ENCODE peak calls at places on chromosome 7, in five cellular contexts. P, C, F, Y and E are unnamed samples.

GRCh38 chr7:99729501-99730261 is 5.3 kb downstream of the CYP3A7 start:
- DNase-seq in P (peak), C (no peak), F (peak), Y (no peak), E (no peak)

GRCh38 chr7:108310351-108310750 is 145.9 kb downstream of the NRCAM start:
- DNase-seq in P (peak), C (peak), F (no peak), Y (no peak), E (no peak)

GRCh38 chr7:142626420-142627035 is 122.7 kb upstream of the PRSS1 start:
- DNase-seq in P (peak), C (no peak), F (no peak), Y (peak), E (peak)

GRCh38 chr7:6399351-6399750 is 48.4 kb downstream of the DAGLB start:
- DNase-seq in P (no peak), C (no peak), F (peak), Y (no peak), E (no peak)

GRCh38 chr7:144873316-144873845 is 37.5 kb upstream of the TPK1 start:
- DNase-seq in P (no peak), C (no peak), F (no peak), Y (no peak), E (no peak)

GRCh38 chr7:148492157-148492860 is 98.3 kb upstream of the C7orf33 start:
- DNase-seq in P (peak), C (peak), F (peak), Y (no peak), E (no peak)

GRCh38 chr7:13179775-13180448 is 492.5 kb downstream of the ARL4A start:
- DNase-seq in P (no peak), C (peak), F (no peak), Y (no peak), E (no peak)

GRCh38 chr7:99579956-99580777 is 17.9 kb upstream of the TMEM225B start:
- DNase-seq in P (no peak), C (peak), F (no peak), Y (peak), E (peak)

GRCh38 chr7:111138196-111138569 is 47.3 kb downstream of the LRRN3 start:
- DNase-seq in P (peak), C (peak), F (no peak), Y (peak), E (no peak)

GRCh38 chr7:70728873-70729552 is 402.9 kb upstream of the GALNT17 start:
- DNase-seq in P (no peak), C (no peak), F (peak), Y (no peak), E (no peak)

GRCh38 chr7:90769036-90769435 is 172.9 kb downstream of the CDK14 start:
- DNase-seq in P (no peak), C (no peak), F (no peak), Y (no peak), E (no peak)

GRCh38 chr7:90771281-90771680 is 175.2 kb downstream of the CDK14 start:
- DNase-seq in P (peak), C (peak), F (no peak), Y (no peak), E (no peak)

GRCh38 chr7:90766814-90767564 is 170.9 kb downstream of the CDK14 start:
- DNase-seq in P (peak), C (peak), F (peak), Y (no peak), E (no peak)

GRCh38 chr7:90764848-90765570 is 168.9 kb downstream of the CDK14 start:
- DNase-seq in P (no peak), C (no peak), F (no peak), Y (no peak), E (no peak)

GRCh38 chr7:90768301-90768700 is 172.2 kb downstream of the CDK14 start:
- DNase-seq in P (no peak), C (no peak), F (no peak), Y (no peak), E (no peak)
- H3K27ac ChIP-seq in P (no peak), C (no peak), F (no peak), Y (no peak), E (no peak)

DNA sequence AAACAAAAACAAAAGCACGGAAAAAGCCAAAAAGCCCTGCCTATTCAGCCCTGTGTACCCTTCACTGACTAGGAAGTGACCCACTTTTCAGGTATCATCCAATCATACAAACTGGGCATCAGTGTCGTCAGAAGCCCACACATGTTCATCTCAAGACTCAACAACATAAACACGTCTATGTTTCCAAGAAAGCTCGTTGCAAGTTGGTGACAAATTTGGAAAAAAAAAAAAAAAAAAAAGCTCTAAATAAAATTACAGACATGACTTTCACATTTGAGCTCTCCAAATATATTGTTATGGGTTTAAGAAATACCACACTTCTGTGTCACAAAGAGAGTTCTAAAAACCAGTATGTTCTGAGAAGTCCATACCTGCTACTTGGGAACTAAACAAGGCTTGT is 204.7 kb upstream of the KLF14 start:
- DNase-seq in P (no peak), C (peak), F (no peak), Y (no peak), E (no peak)
- H3K27ac ChIP-seq in P (no peak), C (peak), F (no peak), Y (peak), E (no peak)

DNA sequence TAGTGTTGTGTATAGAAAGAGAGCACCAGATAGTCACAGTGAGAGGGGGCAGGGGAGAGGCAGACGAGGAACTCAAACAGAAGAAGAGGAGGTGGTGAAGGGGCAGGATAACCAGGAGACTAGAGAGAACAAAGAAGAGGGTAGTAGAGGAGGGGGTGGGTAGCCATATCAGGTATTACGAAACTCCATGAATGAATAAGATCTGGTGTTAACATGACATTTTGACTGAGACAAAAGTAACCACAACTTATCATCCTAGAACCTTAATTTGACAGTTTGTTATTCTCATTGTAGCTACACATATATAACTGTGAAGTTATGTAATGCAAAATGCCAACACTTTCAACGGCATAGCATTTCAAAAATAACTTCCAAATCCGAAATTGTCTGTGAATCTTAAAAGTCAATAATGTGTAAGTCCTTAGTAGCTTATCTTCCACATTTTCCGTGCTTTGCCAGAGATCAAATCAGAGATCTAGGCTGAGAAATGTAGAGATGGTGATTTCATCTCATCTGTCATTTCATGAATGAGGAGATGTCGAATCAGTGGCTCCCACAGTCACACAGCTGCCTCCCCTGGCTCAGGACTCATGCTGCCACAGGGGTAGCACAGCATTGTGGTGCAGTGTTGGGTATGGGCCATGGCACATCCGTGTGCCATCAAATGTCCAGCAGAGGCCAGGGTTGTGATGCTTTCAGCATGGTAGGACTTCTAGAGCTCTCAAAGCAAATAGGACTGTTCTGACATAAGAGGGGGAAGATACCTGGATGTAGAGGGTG is 202.1 kb downstream of the HECW1 start:
- DNase-seq in P (no peak), C (no peak), F (no peak), Y (no peak), E (no peak)
- H3K27ac ChIP-seq in P (no peak), C (no peak), F (no peak), Y (no peak), E (no peak)

DNA sequence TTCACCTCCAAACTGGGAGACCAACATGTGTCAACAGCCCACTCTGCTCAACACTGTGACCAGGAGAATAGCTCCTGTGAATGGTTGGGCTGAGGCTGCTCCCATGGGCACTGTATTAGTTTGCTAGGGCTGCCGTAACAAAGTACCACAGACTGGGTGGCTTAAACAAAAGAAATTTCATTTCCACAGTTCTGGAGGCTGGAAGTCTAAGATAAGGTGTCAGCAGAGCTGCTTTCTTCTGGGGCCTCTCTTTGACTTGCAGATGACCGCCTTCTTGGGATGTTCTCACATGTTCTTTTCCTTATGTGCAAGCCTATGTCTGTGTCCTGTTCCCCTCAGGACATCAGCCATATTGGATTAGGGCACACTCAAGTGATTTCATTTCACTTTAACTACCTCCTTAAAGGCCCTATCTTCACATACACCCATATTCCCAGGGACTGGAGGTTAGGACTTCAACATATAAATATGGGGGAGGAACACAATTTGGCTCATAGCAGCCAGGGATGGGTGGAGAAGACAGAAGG is 90.3 kb downstream of the CPED1 start:
- DNase-seq in P (no peak), C (no peak), F (no peak), Y (no peak), E (no peak)
- H3K27ac ChIP-seq in P (no peak), C (no peak), F (no peak), Y (no peak), E (no peak)

DNA sequence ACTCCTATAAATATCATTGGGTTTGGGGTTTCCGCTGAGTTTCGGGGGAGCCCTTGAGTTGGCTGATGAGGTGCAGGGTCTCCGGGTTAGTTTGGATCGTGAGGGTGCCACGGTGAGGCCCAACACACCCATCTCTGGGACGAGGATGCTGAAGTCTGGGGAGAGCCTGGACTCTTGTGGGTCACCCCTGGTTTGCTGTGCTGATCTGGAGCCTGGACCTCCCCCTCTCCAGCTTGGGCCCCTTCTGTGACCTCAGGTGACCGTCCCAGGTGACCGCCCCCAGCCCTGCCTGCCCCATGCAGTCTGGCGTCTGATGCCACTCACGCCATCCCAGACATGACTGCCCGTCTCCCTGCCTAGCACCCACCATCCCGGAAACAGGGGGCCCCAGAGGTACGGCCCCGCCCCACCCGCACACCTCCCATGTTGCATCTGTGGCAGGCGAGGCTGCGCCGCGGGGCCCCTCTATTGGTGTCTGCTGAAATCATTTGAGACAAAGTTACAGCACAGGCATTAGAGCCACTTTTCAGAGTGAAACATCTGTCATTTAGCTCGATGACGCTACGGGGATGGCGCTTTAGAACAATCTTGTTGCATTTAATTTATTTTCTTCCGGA is 21.0 kb downstream of the UNCX start:
- DNase-seq in P (no peak), C (no peak), F (no peak), Y (no peak), E (no peak)
- H3K27ac ChIP-seq in P (no peak), C (no peak), F (no peak), Y (no peak), E (no peak)

GRCh38 chr7:2116903-2117680 is 115.7 kb downstream of the MAD1L1 start:
- DNase-seq in P (peak), C (peak), F (no peak), Y (no peak), E (peak)
- H3K27ac ChIP-seq in P (no peak), C (no peak), F (peak), Y (no peak), E (peak)